ENCODE peak calls at places on chromosome 6, in six cellular contexts. A, C, E, H, L and M are unnamed samples.

GRCh38 chr6:18422136-18422535 is 35.0 kb downstream of the RNF144B start:
- DNase-seq in A (no peak), C (no peak), E (no peak), H (no peak), L (no peak), M (no peak)

GRCh38 chr6:20569000-20569610 is 34.8 kb downstream of the CDKAL1 start:
- DNase-seq in A (no peak), C (no peak), E (no peak), H (peak; percentile 34), L (peak; percentile 53), M (no peak)

GRCh38 chr6:14001329-14002012 is 76.7 kb downstream of the RNF182 start:
- DNase-seq in A (peak; percentile 29), C (no peak), E (peak; percentile 99), H (peak; percentile 99), L (peak; percentile 99), M (no peak)

GRCh38 chr6:44264154-44265002 is 973 bp downstream of the NFKBIE start:
- DNase-seq in A (peak; percentile 27), C (no peak), E (peak; percentile 77), H (peak; percentile 51), L (no peak), M (peak; percentile 64)

GRCh38 chr6:132790450-132790849 is 8.0 kb downstream of the SLC18B1 start:
- DNase-seq in A (no peak), C (no peak), E (no peak), H (no peak), L (no peak), M (no peak)

GRCh38 chr6:89944181-89944755 is 50.0 kb downstream of the GJA10 start:
- DNase-seq in A (no peak), C (no peak), E (no peak), H (peak; percentile 25), L (no peak), M (no peak)

GRCh38 chr6:108368431-108369030 is 73.7 kb downstream of the AFG1L start:
- DNase-seq in A (no peak), C (peak; percentile 68), E (no peak), H (no peak), L (no peak), M (no peak)

GRCh38 chr6:3965071-3965718 is 113.7 kb downstream of the FAM217A start:
- DNase-seq in A (no peak), C (no peak), E (no peak), H (peak; percentile 44), L (peak; percentile 52), M (no peak)

GRCh38 chr6:69456086-69456485 is 340.7 kb downstream of the LMBRD1 start:
- DNase-seq in A (no peak), C (peak; percentile 5), E (no peak), H (no peak), L (no peak), M (no peak)

GRCh38 chr6:107713214-107713962 is 110.7 kb downstream of the SCML4 start:
- DNase-seq in A (peak; percentile 35), C (no peak), E (no peak), H (peak; percentile 49), L (no peak), M (no peak)

GRCh38 chr6:157561037-157561790 is 180.2 kb downstream of the ZDHHC14 start:
- DNase-seq in A (no peak), C (no peak), E (no peak), H (no peak), L (no peak), M (peak; percentile 84)

DNA sequence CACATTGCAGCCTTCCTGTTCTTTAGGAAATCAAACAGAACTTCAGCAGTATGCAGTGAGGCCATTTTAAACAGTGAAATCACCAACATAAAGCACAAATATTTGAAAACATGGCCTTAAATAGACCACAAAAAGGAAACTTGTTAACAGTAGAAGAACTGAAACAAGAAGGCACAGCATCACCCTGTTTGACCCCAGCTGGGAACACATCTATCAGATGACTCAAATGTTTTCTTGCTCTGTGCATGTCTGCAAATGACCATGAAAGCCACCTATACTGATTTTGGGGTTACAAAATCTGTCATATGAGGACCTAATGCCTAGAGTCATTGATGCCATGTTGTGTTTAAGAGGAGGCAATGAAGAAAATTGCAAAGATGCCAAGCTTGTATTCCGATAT is 123.8 kb upstream of the ADGRF1 start:
- DNase-seq in A (no peak), C (no peak), E (peak; percentile 77), H (no peak), L (no peak), M (peak; percentile 13)
- H3K27me3 ChIP-seq in A (no peaks in the 10 kb centered on the region), C (no peaks in the 10 kb centered on the region), E (no peaks in the 10 kb centered on the region), H (no peaks in the 10 kb centered on the region), L (no peaks in the 10 kb centered on the region), M (no peaks in the 10 kb centered on the region)

DNA sequence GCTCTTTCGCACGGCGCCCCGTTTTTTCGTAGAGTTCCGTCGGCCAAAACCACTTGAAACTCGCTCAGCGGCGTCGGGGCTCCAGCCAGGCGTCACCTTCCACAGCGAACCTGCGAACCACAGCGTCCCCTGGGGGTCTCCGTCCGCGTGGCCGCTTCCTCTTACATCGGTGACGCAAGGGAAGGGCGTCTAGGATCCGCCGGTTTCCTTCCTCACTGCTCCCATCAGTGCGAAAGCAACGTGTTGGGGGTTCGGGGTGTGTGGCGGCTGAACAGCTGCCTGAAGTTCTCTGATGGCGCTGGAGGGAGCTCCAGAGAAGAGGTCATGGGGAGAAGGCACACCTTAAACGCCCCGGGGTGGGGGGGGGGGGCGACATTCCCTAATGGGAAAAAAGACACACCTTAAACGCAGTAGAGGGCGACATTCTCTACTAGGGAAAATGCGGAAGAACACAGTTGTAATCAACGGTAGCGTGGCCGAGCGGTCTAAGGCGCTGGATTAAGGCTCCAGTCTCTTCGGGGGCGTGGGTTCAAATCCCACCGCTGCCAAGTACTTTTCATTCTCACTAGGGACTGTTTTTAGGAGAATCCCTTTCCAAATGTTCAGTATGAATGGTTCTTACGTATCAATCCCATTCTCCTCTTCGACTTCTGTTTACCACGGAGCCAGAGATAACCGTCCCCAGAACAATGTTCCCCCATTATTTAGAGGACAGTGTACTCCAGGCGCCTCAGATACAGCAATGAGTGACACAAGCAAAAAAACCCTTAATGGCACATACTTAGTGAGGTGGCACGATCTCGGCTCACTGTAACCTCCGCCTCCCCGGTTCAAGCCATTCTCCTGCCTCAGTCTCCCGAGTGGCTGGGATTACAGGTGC is 16.3 kb downstream of the ZNF311 start:
- DNase-seq in A (peak; percentile 47), C (peak; percentile 95), E (peak; percentile 56), H (no peak), L (no peak), M (no peak)
- H3K9ac ChIP-seq in A (no peak overlapping the region), C (no peak overlapping the region), E (peak overlapping the region; percentile 72), H (no peak overlapping the region), L (no peak overlapping the region), M (no peak overlapping the region)

DNA sequence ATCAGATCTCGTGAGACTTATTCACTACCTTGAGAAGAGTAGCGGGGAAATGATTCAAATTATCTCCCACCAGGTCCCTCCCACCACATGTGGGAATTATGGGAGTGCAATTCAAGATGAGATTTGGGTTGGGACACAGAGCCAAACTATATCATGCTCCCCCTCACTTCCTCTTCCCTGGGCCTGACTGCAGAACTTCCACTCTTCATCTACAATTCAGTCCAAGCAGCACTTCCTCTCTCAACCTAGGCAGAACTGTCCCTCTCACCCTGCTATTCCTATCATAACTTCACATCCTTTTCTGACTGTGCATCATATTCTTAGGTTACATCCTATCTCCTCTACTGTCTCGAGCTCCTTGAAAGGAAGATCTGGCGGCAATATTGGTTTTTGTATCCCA is 184.0 kb upstream of the HDDC2 start:
- DNase-seq in A (no peak), C (no peak), E (no peak), H (no peak), L (no peak), M (no peak)
- H3K4me2 ChIP-seq in A (no peak overlapping the region), C (no peak overlapping the region), E (no peak overlapping the region), H (no peak overlapping the region), L (no peak overlapping the region), M (no peak overlapping the region)

GRCh38 chr6:34514112-34514511 is 42.0 kb downstream of the SPDEF start:
- DNase-seq in A (no peak), C (no peak), E (no peak), H (no peak), L (no peak), M (no peak)
- H3K27me3 ChIP-seq in A (no peaks in the 10 kb centered on the region), C (peaks cover 40% of the 10 kb centered on the region), E (peaks cover 70% of the 10 kb centered on the region), H (peaks cover 5% of the 10 kb centered on the region), L (no peaks in the 10 kb centered on the region), M (no peaks in the 10 kb centered on the region)

GRCh38 chr6:149833651-149834050 is 30.5 kb downstream of the LRP11 start:
- DNase-seq in A (no peak), C (no peak), E (no peak), H (no peak), L (no peak), M (no peak)

GRCh38 chr6:149830731-149831379 is 33.3 kb downstream of the LRP11 start:
- DNase-seq in A (no peak), C (no peak), E (peak; percentile 39), H (peak; percentile 71), L (no peak), M (no peak)

GRCh38 chr6:149834513-149835481 is 29.4 kb downstream of the LRP11 start:
- DNase-seq in A (peak; percentile 62), C (peak; percentile 55), E (peak; percentile 69), H (peak; percentile 73), L (peak; percentile 79), M (peak; percentile 37)

DNA sequence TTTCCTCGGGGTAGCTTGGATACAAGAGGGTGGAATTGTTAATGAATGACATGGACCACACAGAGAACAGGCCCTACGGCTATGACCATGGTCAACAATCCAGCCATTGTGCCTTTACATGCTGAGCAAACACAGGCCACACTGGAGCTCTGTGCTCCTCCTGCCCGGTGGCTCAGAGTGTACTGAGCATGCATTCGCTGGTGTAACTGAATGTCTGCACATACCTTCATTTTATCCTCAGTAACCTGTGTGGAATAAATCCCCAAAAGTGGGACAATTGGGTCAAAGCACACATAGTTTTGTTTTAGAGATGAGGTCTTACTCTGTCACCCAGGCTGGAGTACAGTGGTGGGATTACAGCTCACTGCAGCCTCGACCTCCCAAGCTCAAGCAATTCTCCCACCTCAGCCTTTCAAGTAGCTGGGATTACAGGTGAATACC is 32.8 kb downstream of the LRP11 start:
- DNase-seq in A (no peak), C (no peak), E (no peak), H (no peak), L (peak; percentile 7), M (no peak)
- H3K9ac ChIP-seq in A (no peak overlapping the region), C (no peak overlapping the region), E (peak overlapping the region; percentile 76), H (peak overlapping the region; percentile 50), L (no peak overlapping the region), M (no peak overlapping the region)

DNA sequence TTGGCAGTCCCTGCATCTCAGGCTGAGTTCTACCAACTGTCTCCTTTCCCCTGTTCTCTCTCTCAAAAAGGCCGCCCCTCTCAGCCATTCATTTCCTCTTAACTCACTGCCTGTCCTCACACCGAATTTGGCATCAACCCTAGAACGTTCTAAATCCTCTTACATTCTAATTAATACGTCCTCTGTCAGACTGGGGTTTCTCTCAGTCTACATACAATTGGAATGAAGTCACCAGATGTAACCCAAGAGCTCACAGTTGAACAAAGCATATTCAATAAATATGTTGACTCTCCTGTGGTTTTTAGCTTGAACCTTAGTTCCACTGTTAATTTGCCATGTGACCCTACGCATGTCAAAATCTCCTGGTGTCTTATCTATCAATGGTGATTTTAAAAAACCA is 269.6 kb downstream of the CLIC5 start:
- DNase-seq in A (no peak), C (no peak), E (no peak), H (peak; percentile 48), L (peak; percentile 63), M (no peak)
- H3K4me2 ChIP-seq in A (no peak overlapping the region), C (no peak overlapping the region), E (no peak overlapping the region), H (no peak overlapping the region), L (peak overlapping the region; percentile 12), M (no peak overlapping the region)